ENCODE peak calls at places on chromosome 17, in five cellular contexts. B is GM12878, G is heart left ventricle, Q is upper lobe of left lung, J is body of pancreas. F is an unnamed sample. For H3K4me1, the result is how much of the 10 kb centered on the place peaks cover.

GRCh38 chr17:49972486-49973270 is 3.7 kb downstream of the DLX4 start:
- ATAC-seq in J (no peak), B (no peak), G (no peak), Q (no peak), F (no peak)

GRCh38 chr17:67474081-67474661 is 97.1 kb downstream of the PITPNC1 start:
- ATAC-seq in Q (peak), G (peak), J (no peak), B (no peak), F (peak)

GRCh38 chr17:1947743-1948516 is 77.2 kb downstream of the RTN4RL1 start:
- ATAC-seq in Q (no peak), G (peak), J (no peak), B (no peak), F (no peak)

GRCh38 chr17:18379246-18380146 is 1.9 kb downstream of the EVPLL start:
- ATAC-seq in G (no peak), J (no peak), Q (no peak), B (no peak), F (no peak)

GRCh38 chr17:50508573-50509460 is 578 bp downstream of the MYCBPAP start:
- ATAC-seq in G (no peak), Q (no peak), B (peak), J (no peak), F (peak)

GRCh38 chr17:1440921-1441320 is 15.1 kb downstream of the CRK start:
- ATAC-seq in Q (no peak), J (no peak), B (no peak), G (no peak), F (no peak)

GRCh38 chr17:75909812-75910274 is 5.2 kb upstream of the MRPL38 start:
- ATAC-seq in Q (no peak), B (no peak), J (no peak), G (peak), F (no peak)

GRCh38 chr17:80855968-80856862 is 135.4 kb upstream of the CHMP6 start:
- ATAC-seq in J (no peak), G (peak), B (peak), Q (peak), F (peak)

GRCh38 chr17:57506253-57506911 is 238.7 kb downstream of the CCDC182 start:
- ATAC-seq in J (no peak), Q (no peak), G (no peak), B (no peak), F (no peak)

GRCh38 chr17:73023759-73024158 is 68.7 kb downstream of the SLC39A11 start:
- ATAC-seq in J (no peak), Q (no peak), B (no peak), G (no peak), F (no peak)

GRCh38 chr17:977163-977562 is 2.4 kb downstream of the NXN start:
- ATAC-seq in Q (no peak), B (no peak), J (no peak), G (no peak), F (no peak)

GRCh38 chr17:4536742-4537411 is 18.3 kb downstream of the MYBBP1A start:
- ATAC-seq in B (no peak), Q (peak), J (peak), G (peak), F (peak)

GRCh38 chr17:76178124-76178523 is 37.1 kb upstream of the FOXJ1 start:
- ATAC-seq in G (no peak), J (no peak), Q (no peak), B (no peak), F (no peak)

GRCh38 chr17:32496348-32497078 is 9.7 kb downstream of the CDK5R1 start:
- ATAC-seq in B (no peak), J (no peak), Q (no peak), G (peak), F (no peak)

GRCh38 chr17:41793749-41794602 is 7.5 kb upstream of the JUP start:
- ATAC-seq in G (peak), J (peak), Q (no peak), B (no peak), F (no peak)

GRCh38 chr17:8503807-8504206 is 68.1 kb downstream of the NDEL1 start:
- ATAC-seq in Q (peak), B (no peak), J (no peak), G (peak), F (no peak)

GRCh38 chr17:63537991-63538692 is 12.1 kb upstream of the DCAF7 start:
- ATAC-seq in G (no peak), J (peak), B (no peak), Q (no peak), F (no peak)

GRCh38 chr17:40912506-40913220 is 24.8 kb downstream of the KRT23 start:
- ATAC-seq in B (no peak), G (no peak), J (no peak), Q (no peak), F (no peak)

GRCh38 chr17:59779521-59779920 is 72.1 kb downstream of the VMP1 start:
- ATAC-seq in G (no peak), B (no peak), Q (no peak), J (no peak), F (no peak)

GRCh38 chr17:4950075-4950756 is 703 bp upstream of the ENO3 start:
- ATAC-seq in G (peak), Q (peak), B (peak), J (peak), F (peak)

GRCh38 chr17:22703204-22703603 is 1010.9 kb downstream of the KCNJ18 start:
- ATAC-seq in B (no peak), J (no peak), G (no peak), Q (peak), F (no peak)

GRCh38 chr17:40605301-40605700 is 40.0 kb upstream of the CCR7 start:
- ATAC-seq in J (no peak), B (no peak), G (no peak), Q (no peak), F (no peak)

GRCh38 chr17:55444471-55445441 is 23.1 kb upstream of the MMD start:
- ATAC-seq in G (no peak), Q (peak), B (peak), J (peak), F (no peak)

GRCh38 chr17:17141860-17142552 is 64.1 kb downstream of the PLD6 start:
- ATAC-seq in J (no peak), Q (no peak), B (peak), G (no peak), F (peak)

GRCh38 chr17:73901661-73902415 is 257.6 kb upstream of the SDK2 start:
- ATAC-seq in G (peak), B (no peak), Q (peak), J (peak), F (no peak)

GRCh38 chr17:59761385-59762021 is 54.0 kb downstream of the VMP1 start:
- ATAC-seq in J (no peak), Q (no peak), B (peak), G (no peak), F (no peak)

GRCh38 chr17:76679242-76679641 is 31.5 kb downstream of the MXRA7 start:
- ATAC-seq in J (no peak), Q (no peak), B (no peak), G (no peak), F (no peak)

GRCh38 chr17:8268550-8269298 is 19.6 kb downstream of the PFAS start:
- ATAC-seq in B (no peak), J (no peak), G (no peak), Q (no peak), F (no peak)

GRCh38 chr17:14359251-14359939 is 58.5 kb downstream of the HS3ST3B1 start:
- ATAC-seq in J (no peak), Q (peak), B (peak), G (peak), F (no peak)

GRCh38 chr17:71899317-71899716 is 221.5 kb upstream of the SOX9 start:
- ATAC-seq in J (no peak), B (no peak), G (no peak), Q (no peak), F (no peak)

GRCh38 chr17:9987779-9988585 is 82.9 kb upstream of the RCVRN start:
- ATAC-seq in Q (peak), B (peak), G (no peak), J (no peak), F (no peak)

GRCh38 chr17:58089111-58089510 is 5.9 kb downstream of the DYNLL2 start:
- ATAC-seq in J (no peak), Q (no peak), B (no peak), G (peak), F (no peak)

GRCh38 chr17:19448341-19449268 is 37.6 kb downstream of the RNF112 start:
- ATAC-seq in G (peak), B (no peak), Q (peak), J (peak), F (peak)

DNA sequence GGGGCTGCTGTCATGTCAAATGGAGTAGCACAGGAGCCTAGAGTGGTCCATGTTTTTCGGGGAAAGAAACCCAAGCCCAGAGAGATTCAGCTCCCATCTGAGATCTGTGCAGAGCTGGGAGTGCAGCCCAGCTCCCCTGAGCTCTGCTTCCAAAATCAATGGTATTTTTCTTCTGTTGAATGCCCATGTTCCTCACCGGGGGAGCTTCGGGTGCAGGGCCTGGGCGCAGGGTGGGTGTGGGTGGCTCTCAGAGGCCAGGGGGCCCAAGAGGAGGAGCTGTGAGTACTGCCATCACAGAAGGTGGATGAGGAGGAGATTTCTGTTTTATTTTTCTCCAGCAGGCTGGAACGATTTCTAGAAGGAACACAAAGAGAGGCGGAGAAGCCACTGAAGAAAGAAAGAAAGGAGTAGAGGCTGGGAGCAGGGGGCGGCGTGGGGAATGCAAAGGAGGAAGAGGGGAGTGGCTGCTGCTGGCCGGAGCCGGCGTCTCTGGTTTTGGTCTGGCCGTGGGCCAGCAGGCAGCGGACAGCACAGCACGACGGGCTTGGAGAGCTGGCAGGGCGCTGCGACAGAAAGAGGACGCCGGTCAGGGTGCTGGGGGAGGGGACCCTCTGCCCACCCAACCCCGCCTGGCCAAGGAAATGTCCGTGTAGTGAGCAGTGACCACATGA is 76.2 kb upstream of the KSR1 start:
- ATAC-seq in B (no peak), J (peak), Q (peak), G (peak), F (peak)
- H3K4me3 ChIP-seq in B (no peak), J (no peak), Q (peak), G (no peak), F (peak)

GRCh38 chr17:29138184-29138955 is 41.8 kb downstream of the MYO18A start:
- ATAC-seq in Q (no peak), G (no peak), J (no peak), B (peak), F (no peak)

GRCh38 chr17:29135464-29135863 is 44.7 kb downstream of the MYO18A start:
- ATAC-seq in J (no peak), Q (no peak), B (no peak), G (no peak), F (no peak)

GRCh38 chr17:29140051-29140582 is 40.1 kb downstream of the MYO18A start:
- ATAC-seq in Q (peak), B (peak), G (peak), J (peak), F (peak)

GRCh38 chr17:29138991-29139682 is 41.1 kb downstream of the MYO18A start:
- ATAC-seq in J (no peak), Q (peak), G (peak), B (peak), F (peak)

DNA sequence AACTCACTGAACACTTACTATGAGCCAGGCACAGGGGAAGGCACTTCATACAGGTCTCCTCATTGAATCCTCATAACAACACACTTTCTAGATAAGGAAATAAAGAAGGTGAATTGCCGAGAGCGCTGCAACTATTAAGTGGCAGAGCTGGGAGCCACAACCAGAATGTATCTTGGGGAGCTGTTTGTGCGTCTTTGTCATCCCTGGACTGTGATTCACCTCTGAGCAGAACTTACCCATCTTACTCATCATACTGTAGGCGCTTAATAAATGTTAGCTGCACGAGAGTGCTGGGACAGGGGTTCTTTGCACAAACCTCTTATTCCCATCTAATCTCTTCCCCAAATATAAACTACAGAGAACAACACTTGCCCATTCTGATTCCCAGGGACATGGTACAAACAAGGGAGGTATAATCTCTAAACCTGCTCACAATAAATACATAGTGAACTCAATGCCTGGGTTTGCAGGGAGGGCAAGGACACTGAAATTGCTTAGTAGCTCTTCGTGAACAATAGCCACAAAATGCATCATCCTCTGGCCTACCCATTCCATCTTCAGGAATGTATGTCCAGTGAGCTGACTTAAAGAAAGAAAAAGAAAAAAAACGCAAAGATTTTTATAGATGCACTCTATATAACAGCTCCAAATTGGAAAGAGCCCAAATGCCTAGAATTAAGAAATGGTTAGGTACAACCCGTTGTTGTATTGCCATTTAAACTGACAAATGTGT is 43.0 kb downstream of the MYO18A start:
- ATAC-seq in B (no peak), G (no peak), Q (no peak), J (no peak), F (no peak)
- H3K4me1 ChIP-seq in B (under half), G (under half), Q (under half), J (under half), F (half or more)

GRCh38 chr17:82751171-82751570 is 694 bp upstream of the TBCD start:
- ATAC-seq in B (peak), Q (no peak), G (no peak), J (no peak), F (peak)

GRCh38 chr17:82750241-82750905 is 1.5 kb upstream of the TBCD start:
- ATAC-seq in G (no peak), J (no peak), B (no peak), Q (no peak), F (no peak)

GRCh38 chr17:82752371-82753200 is 721 bp downstream of the TBCD start:
- ATAC-seq in Q (no peak), G (peak), B (peak), J (peak), F (peak)

GRCh38 chr17:82753201-82753464 is 1.3 kb downstream of the TBCD start:
- ATAC-seq in J (no peak), B (no peak), Q (no peak), G (no peak), F (no peak)

DNA sequence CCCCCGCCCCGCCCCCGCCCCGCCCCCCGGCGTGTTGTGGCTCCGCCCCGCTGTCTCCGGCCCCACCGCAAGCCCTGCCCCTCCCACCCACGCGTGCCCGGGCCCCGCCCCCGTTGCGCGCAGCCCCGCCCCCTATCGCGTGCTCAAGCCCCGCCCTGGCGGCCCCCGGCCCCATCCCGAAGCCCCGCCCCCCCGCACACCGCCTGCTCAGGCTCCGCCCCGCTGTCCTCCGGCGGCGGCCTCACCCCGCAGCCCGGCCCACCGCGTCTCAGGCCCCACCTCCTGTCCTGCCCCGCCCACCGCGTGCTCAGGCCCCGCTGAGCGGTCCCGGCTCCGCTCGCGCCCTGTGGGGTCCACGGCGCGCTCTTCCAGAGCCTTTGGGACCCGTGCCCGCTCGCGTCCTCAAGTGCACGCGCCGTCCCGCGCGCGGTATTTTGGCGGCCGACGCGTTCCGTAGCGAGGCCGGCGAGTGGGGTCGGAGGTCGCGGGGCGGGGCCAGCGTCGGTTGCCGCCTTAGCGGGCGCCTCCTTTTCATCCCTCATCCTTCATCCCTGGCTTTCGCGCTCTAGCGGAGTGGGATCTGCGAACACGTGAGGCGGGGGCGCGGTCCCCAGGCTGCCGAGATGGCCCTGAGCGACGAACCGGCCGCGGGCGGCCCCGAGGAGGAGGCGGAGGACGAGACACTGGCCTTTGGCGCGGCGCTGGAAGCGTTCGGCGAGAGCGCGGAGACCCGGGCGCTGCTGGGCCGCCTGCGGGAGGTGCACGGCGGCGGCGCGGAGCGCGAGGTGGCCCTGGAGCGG is at the start of gene TBCD:
- ATAC-seq in B (peak), J (peak), Q (peak), G (peak), F (peak)
- TF ChIP-seq POLR2A in B (peak), J (peak), Q (no peak), G (peak), F (no peak)

DNA sequence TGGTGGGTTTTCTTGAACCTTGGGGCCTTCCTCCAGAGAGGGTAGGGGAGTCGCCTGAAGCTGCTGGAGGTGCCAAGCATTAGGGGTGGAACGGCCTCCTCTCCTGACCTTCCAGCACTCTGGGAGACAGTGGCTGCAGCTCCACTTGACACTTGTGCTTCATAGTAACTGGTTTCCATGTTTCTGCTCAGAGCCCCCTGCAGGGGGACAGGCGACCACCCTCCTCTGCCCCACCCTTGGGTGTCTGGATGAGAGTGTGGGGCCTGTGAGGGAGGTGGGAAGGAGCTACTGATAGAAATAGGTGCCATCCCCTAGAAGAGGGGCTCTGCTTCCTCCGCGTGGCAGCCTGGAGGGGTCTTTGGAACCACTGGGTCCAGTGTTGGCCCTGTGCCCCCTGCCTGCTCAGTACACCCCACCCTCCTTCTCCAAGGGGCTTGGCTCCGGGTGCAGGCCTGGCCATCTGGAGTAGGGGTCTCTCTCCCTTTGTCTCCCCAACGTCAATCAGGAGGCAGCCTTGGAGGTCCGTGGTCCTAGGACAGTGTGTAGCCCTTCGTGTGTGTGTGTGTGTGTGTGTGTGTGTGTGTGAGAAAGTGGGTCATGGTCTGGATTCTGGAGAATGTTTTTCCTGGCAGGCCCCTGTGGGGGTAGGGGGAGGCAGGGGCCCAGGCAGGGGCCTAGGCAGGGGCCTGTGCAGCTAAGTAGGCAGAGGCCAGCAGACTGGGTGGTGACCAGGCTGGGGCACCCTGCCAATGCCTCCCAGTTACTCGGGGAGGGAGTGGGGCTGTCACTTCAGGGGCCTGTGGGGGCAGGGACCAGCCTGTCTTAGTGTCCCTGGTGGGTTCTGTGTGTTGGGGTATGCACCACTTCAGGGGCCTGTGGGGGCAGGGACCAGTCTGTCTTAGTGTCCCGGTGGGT is 4.9 kb downstream of the LASP1 start:
- ATAC-seq in B (no peak), G (no peak), J (no peak), Q (no peak), F (no peak)
- H3K4me3 ChIP-seq in B (no peak), G (no peak), J (no peak), Q (no peak), F (no peak)

GRCh38 chr17:47207143-47208067 is 1.7 kb upstream of the MYL4 start:
- ATAC-seq in Q (no peak), G (no peak), J (no peak), B (no peak), F (no peak)
- H3K4me1 ChIP-seq in Q (under half), G (under half), J (under half), B (half or more), F (under half)

F was measured in gastroesophageal sphincter.